ENCODE peak calls at places on chromosomes 5 and 9, in six cellular contexts. I, D, G, S, O and X are unnamed samples.

GRCh38 chr9:135349212-135349962 is 130.2 kb upstream of the PPP1R26 start:
- DNase-seq in D (no peak), I (no peak), G (no peak), S (no peak), O (no peak), X (no peak)

GRCh38 chr9:98468567-98469239 is 213.3 kb upstream of the TBC1D2 start:
- DNase-seq in G (no peak), O (no peak), S (no peak), D (no peak), I (no peak), X (no peak)

GRCh38 chr5:96664669-96665068 is 2.5 kb downstream of the CAST start:
- DNase-seq in I (no peak), D (no peak), O (no peak), G (no peak), S (no peak), X (no peak)

GRCh38 chr5:25707093-25707492 is 1062.3 kb upstream of the CDH10 start:
- DNase-seq in D (no peak), O (no peak), S (no peak), I (no peak), G (no peak), X (no peak)

GRCh38 chr5:172123269-172123692 is 64.7 kb downstream of the STK10 start:
- DNase-seq in G (peak), D (no peak), I (peak), S (no peak), O (no peak), X (peak)

GRCh38 chr5:134477462-134478245 is 47.8 kb upstream of the JADE2 start:
- DNase-seq in O (no peak), G (no peak), D (peak), S (peak), I (no peak), X (no peak)

GRCh38 chr5:123929055-123929474 is 417.1 kb downstream of the CSNK1G3 start:
- DNase-seq in I (no peak), G (no peak), O (no peak), D (no peak), S (no peak), X (no peak)

GRCh38 chr9:6566409-6567139 is 79.0 kb downstream of the GLDC start:
- DNase-seq in I (peak), D (no peak), G (no peak), S (no peak), O (no peak), X (no peak)

GRCh38 chr5:179346875-179347274 is 1.6 kb upstream of the ADAMTS2 start:
- DNase-seq in I (no peak), S (peak), O (no peak), G (no peak), D (peak), X (no peak)

GRCh38 chr5:158967566-158967965 is 132.2 kb downstream of the EBF1 start:
- DNase-seq in O (no peak), D (no peak), S (no peak), I (peak), G (no peak), X (no peak)

GRCh38 chr5:133423031-133423617 is 189.2 kb downstream of the FSTL4 start:
- DNase-seq in I (no peak), S (no peak), D (no peak), G (no peak), O (no peak), X (no peak)

GRCh38 chr5:61084658-61085057 is 77.6 kb downstream of the SMIM15 start:
- DNase-seq in I (no peak), G (no peak), S (no peak), D (no peak), O (no peak), X (no peak)

GRCh38 chr9:128203024-128203841 is at the start of gene DNM1:
- DNase-seq in I (peak), D (peak), O (no peak), G (peak), S (peak), X (peak)

GRCh38 chr5:135053278-135053677 is 19.2 kb upstream of the PITX1 start:
- DNase-seq in I (no peak), S (no peak), G (no peak), D (peak), O (no peak), X (no peak)

GRCh38 chr5:163696270-163696887 is 191.0 kb downstream of the MAT2B start:
- DNase-seq in S (no peak), D (no peak), G (no peak), I (peak), O (no peak), X (no peak)

GRCh38 chr9:78678901-78679300 is 382.0 kb downstream of the PSAT1 start:
- DNase-seq in O (no peak), G (no peak), D (no peak), I (no peak), S (no peak), X (no peak)

GRCh38 chr5:163915481-163915961 is 410.1 kb downstream of the MAT2B start:
- DNase-seq in I (peak), S (no peak), O (peak), G (no peak), D (peak), X (no peak)

GRCh38 chr5:133831506-133832224 is 136.8 kb downstream of the C5orf15 start:
- DNase-seq in D (no peak), O (no peak), I (peak), G (no peak), S (no peak), X (no peak)

GRCh38 chr5:125093776-125094175 is 347.3 kb upstream of the ZNF608 start:
- DNase-seq in S (no peak), D (no peak), G (no peak), O (no peak), I (peak), X (no peak)

GRCh38 chr9:98491778-98492177 is 217.0 kb downstream of the GABBR2 start:
- DNase-seq in O (no peak), S (no peak), G (no peak), D (no peak), I (peak), X (peak)

GRCh38 chr5:38607930-38608545 is 51.6 kb upstream of the LIFR start:
- DNase-seq in S (no peak), D (no peak), I (peak), O (no peak), G (no peak), X (no peak)

GRCh38 chr9:125950880-125951471 is 203.8 kb downstream of the PBX3 start:
- DNase-seq in O (no peak), D (no peak), G (no peak), S (no peak), I (no peak), X (no peak)

GRCh38 chr5:145975361-145976066 is 39.1 kb downstream of the SH3RF2 start:
- DNase-seq in O (no peak), I (peak), G (peak), S (no peak), D (no peak), X (peak)

GRCh38 chr9:98391884-98392283 is 136.4 kb upstream of the TBC1D2 start:
- DNase-seq in S (no peak), G (no peak), D (no peak), O (no peak), I (no peak), X (no peak)

GRCh38 chr9:114053246-114054005 is 24.7 kb downstream of the AMBP start:
- DNase-seq in I (no peak), D (peak), S (no peak), O (no peak), G (peak), X (no peak)

GRCh38 chr5:179135006-179135405 is 74.8 kb downstream of the ZNF354C start:
- DNase-seq in G (no peak), O (no peak), S (no peak), I (no peak), D (peak), X (no peak)

GRCh38 chr5:39175273-39175955 is 43.9 kb downstream of the FYB1 start:
- DNase-seq in D (no peak), O (no peak), G (no peak), S (no peak), I (no peak), X (no peak)

GRCh38 chr9:126503333-126504085 is 110.2 kb upstream of the LMX1B start:
- DNase-seq in S (peak), O (no peak), I (peak), D (peak), G (no peak), X (peak)

GRCh38 chr5:150783422-150783928 is 4.9 kb downstream of the SMIM3 start:
- DNase-seq in I (peak), S (no peak), D (no peak), O (no peak), G (peak), X (peak)

GRCh38 chr5:35404701-35405100 is 174.4 kb upstream of the PRLR start:
- DNase-seq in I (no peak), G (no peak), D (no peak), O (no peak), S (no peak), X (no peak)

GRCh38 chr5:136079195-136079985 is 50.6 kb downstream of the TGFBI start:
- DNase-seq in D (no peak), O (no peak), S (no peak), I (no peak), G (no peak), X (no peak)

GRCh38 chr5:111075520-111075919 is 4.0 kb downstream of the TSLP start:
- DNase-seq in O (no peak), G (no peak), D (no peak), I (peak), S (no peak), X (no peak)

GRCh38 chr5:481347-481746 is 38.4 kb downstream of the EXOC3 start:
- DNase-seq in O (no peak), D (no peak), I (no peak), G (no peak), S (no peak), X (no peak)

GRCh38 chr9:131620764-131621520 is 75.6 kb downstream of the PRRT1B start:
- DNase-seq in S (no peak), I (no peak), D (no peak), G (no peak), O (no peak), X (no peak)

GRCh38 chr9:131776036-131776435 is 36.2 kb upstream of the RAPGEF1 start:
- DNase-seq in G (no peak), O (no peak), S (no peak), D (no peak), I (no peak), X (no peak)

GRCh38 chr5:24621809-24622208 is 23.0 kb downstream of the CDH10 start:
- DNase-seq in G (no peak), I (no peak), O (no peak), S (no peak), D (no peak), X (peak)

GRCh38 chr9:70679845-70680244 is 265.4 kb upstream of the KLF9 start:
- DNase-seq in G (no peak), O (no peak), S (no peak), D (no peak), I (peak), X (no peak)

GRCh38 chr9:93652604-93653592 is 76.5 kb downstream of the PHF2 start:
- DNase-seq in D (peak), S (peak), I (no peak), G (no peak), O (no peak), X (no peak)

GRCh38 chr5:15791859-15792258 is 291.9 kb downstream of the FBXL7 start:
- DNase-seq in O (no peak), I (peak), G (no peak), D (no peak), S (no peak), X (no peak)

GRCh38 chr9:120676767-120677402 is 37.4 kb downstream of the MEGF9 start:
- DNase-seq in O (no peak), S (no peak), G (no peak), I (no peak), D (no peak), X (no peak)

DNA sequence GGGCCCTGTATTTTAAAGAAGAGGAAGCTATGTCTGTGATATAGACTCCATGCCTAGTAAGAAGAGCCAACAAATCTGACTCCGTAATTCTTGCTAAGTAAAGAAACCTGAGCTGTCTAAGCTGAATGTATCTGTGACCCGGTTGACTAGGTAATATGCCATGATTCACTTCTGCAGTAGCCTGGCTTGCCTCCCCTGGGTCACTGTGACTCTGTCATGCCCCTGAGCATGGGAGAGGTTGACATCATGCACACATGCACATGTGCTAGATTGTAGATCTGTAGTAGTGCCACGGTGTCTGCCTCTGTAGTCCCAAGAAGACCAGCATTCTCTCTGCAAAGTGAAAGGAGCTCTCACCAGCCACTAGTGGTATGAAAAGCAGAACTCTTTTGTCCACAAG is 9.1 kb downstream of the SLC22A5 start:
- DNase-seq in O (no peak), S (no peak), I (peak), G (no peak), D (no peak), X (no peak)
- TF ChIP-seq POLR2A in O (no peak), S (no peak), I (no peak), G (no peak), D (no peak), X (no peak)

DNA sequence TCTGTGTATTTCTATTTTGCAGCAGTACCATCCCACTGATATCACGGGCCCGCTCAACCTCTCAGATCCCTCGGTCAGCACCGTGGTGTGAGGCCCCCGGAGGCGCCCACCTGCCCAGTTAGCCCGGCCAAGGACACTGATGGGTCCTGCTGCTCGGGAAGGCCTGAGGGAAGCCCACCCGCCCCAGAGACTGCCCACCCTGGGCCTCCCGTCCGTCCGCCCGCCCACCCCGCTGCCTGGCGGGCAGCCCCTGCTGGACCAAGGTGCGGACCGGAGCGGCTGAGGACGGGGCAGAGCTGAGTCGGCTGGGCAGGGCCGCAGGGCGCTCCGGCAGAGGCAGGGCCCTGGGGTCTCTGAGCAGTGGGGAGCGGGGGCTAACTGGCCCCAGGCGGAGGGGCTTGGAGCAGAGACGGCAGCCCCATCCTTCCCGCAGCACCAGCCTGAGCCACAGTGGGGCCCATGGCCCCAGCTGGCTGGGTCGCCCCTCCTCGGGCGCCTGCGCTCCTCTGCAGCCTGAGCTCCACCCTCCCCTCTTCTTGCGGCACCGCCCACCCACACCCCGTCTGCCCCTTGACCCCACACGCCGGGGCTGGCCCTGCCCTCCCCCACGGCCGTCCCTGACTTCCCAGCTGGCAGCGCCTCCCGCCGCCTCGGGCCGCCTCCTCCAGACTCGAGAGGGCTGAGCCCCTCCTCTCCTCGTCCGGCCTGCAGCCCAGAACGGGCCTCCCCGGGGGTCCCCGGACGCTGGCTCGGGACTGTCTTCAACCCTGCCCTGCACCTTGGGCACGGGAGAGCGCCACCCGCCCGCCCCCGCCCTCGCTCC is 1.9 kb downstream of the LRRC26 start:
- DNase-seq in S (no peak), O (no peak), G (peak), D (no peak), I (no peak), X (no peak)
- TF ChIP-seq POLR2A in S (no peak), O (no peak), G (no peak), D (no peak), I (no peak), X (no peak)

GRCh38 chr5:122311888-122312669 is at the start of gene SNCAIP:
- DNase-seq in D (peak), S (peak), G (peak), I (peak), O (no peak), X (peak)
- TF ChIP-seq POLR2A in D (no peak), S (no peak), G (no peak), I (no peak), O (no peak), X (no peak)

DNA sequence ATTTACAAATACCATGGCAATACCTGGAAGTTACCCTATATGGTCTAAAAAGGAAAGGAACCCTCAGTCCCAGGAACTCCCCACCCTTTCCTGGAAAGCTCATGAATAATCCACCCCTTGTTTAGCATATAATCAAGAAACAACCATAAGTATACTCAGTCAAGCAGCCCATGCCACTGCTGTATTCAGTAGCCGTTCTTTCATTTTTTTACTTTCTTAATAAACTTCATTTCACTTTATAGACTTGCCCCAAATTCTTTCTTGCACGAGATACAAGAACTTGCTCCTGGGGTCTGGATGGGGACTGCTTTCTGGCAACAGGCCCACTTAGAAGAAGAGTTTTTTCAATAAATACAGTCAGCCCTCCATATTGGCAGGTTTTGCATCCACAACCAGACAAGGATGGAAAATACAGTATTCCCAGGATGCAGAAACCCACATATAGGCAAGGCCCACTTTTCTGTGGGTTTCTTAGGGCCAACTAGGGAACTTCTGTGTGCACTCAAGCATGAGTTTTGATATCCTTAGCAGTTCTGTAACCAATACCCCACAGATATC is 2.8 kb upstream of the TBCA start:
- DNase-seq in D (no peak), I (no peak), S (no peak), G (no peak), O (no peak), X (no peak)
- TF ChIP-seq POLR2A in D (no peak), I (no peak), S (no peak), G (no peak), O (no peak), X (no peak)

GRCh38 chr5:149581192-149581861 is at the start of gene ARHGEF37:
- DNase-seq in I (no peak), D (peak), O (no peak), G (peak), S (peak), X (peak)
- TF ChIP-seq POLR2A in I (no peak), D (no peak), O (peak), G (no peak), S (peak), X (peak)